ENCODE peak calls at places on chromosomes 12 and 14, in eight cellular contexts. One of them, this sample, is unnamed.
A peak's percentile ranks its signal among the peaks of the same experiment; 100 is the strongest.

GRCh38 chr12:106584104-106585064 is 1.6 kb downstream of the RFX4 start:
- DNase-seq in AG04450: no peak
- DNase-seq in thyroid gland: no peak
- DNase-seq in GM23248: no peak
- DNase-seq in lung: no peak
- DNase-seq in cardiac muscle cell: no peak
- DNase-seq in CD8-positive, alpha-beta T cell: no peak
- DNase-seq in upper lobe of right lung: no peak
- DNase-seq in this sample: no peak

GRCh38 chr12:127145543-127145928 is 1121.4 kb upstream of the TMEM132C start:
- DNase-seq in AG04450: no peak
- DNase-seq in thyroid gland: no peak
- DNase-seq in GM23248: peak; percentile 65
- DNase-seq in lung: no peak
- DNase-seq in upper lobe of right lung: no peak
- DNase-seq in CD8-positive, alpha-beta T cell: no peak
- DNase-seq in cardiac muscle cell: no peak
- DNase-seq in this sample: no peak

GRCh38 chr12:15677696-15678095 is 111.5 kb downstream of the EPS8 start:
- DNase-seq in lung: no peak
- DNase-seq in AG04450: no peak
- DNase-seq in upper lobe of right lung: no peak
- DNase-seq in cardiac muscle cell: no peak
- DNase-seq in CD8-positive, alpha-beta T cell: no peak
- DNase-seq in GM23248: no peak
- DNase-seq in thyroid gland: no peak
- DNase-seq in this sample: no peak

GRCh38 chr12:68446896-68447806 is 115.0 kb upstream of the MDM1 start:
- DNase-seq in thyroid gland: peak; percentile 5
- DNase-seq in cardiac muscle cell: peak; percentile 52
- DNase-seq in GM23248: peak; percentile 35
- DNase-seq in lung: no peak
- DNase-seq in AG04450: no peak
- DNase-seq in CD8-positive, alpha-beta T cell: no peak
- DNase-seq in upper lobe of right lung: no peak
- DNase-seq in this sample: no peak

GRCh38 chr12:124763594-124763979 is 100.1 kb downstream of the SCARB1 start:
- DNase-seq in cardiac muscle cell: peak; percentile 30
- DNase-seq in lung: no peak
- DNase-seq in GM23248: no peak
- DNase-seq in CD8-positive, alpha-beta T cell: no peak
- DNase-seq in upper lobe of right lung: no peak
- DNase-seq in AG04450: no peak
- DNase-seq in thyroid gland: no peak
- DNase-seq in this sample: no peak

GRCh38 chr12:59650594-59651229 is 54.9 kb downstream of the SLC16A7 start:
- DNase-seq in cardiac muscle cell: peak; percentile 40
- DNase-seq in CD8-positive, alpha-beta T cell: no peak
- DNase-seq in thyroid gland: no peak
- DNase-seq in AG04450: no peak
- DNase-seq in upper lobe of right lung: no peak
- DNase-seq in GM23248: no peak
- DNase-seq in lung: no peak
- DNase-seq in this sample: no peak

GRCh38 chr12:31715283-31715825 is 13.5 kb downstream of the AMN1 start:
- DNase-seq in thyroid gland: no peak
- DNase-seq in AG04450: no peak
- DNase-seq in cardiac muscle cell: peak; percentile 88
- DNase-seq in GM23248: no peak
- DNase-seq in upper lobe of right lung: no peak
- DNase-seq in CD8-positive, alpha-beta T cell: no peak
- DNase-seq in lung: no peak
- DNase-seq in this sample: no peak

GRCh38 chr14:63039800-63040380 is 5.4 kb downstream of the KCNH5 start:
- DNase-seq in CD8-positive, alpha-beta T cell: no peak
- DNase-seq in upper lobe of right lung: no peak
- DNase-seq in cardiac muscle cell: peak; percentile 68
- DNase-seq in AG04450: peak; percentile 59
- DNase-seq in GM23248: peak; percentile 19
- DNase-seq in thyroid gland: no peak
- DNase-seq in lung: no peak
- DNase-seq in this sample: peak; percentile 12

GRCh38 chr14:78700236-78700635 is 530.1 kb downstream of the NRXN3 start:
- DNase-seq in CD8-positive, alpha-beta T cell: no peak
- DNase-seq in lung: no peak
- DNase-seq in thyroid gland: no peak
- DNase-seq in cardiac muscle cell: no peak
- DNase-seq in AG04450: no peak
- DNase-seq in GM23248: peak; percentile 33
- DNase-seq in upper lobe of right lung: no peak
- DNase-seq in this sample: no peak

GRCh38 chr12:24482044-24482443 is 466.9 kb downstream of the BCAT1 start:
- DNase-seq in cardiac muscle cell: no peak
- DNase-seq in thyroid gland: no peak
- DNase-seq in lung: no peak
- DNase-seq in AG04450: no peak
- DNase-seq in CD8-positive, alpha-beta T cell: no peak
- DNase-seq in GM23248: no peak
- DNase-seq in upper lobe of right lung: no peak
- DNase-seq in this sample: no peak

GRCh38 chr12:46303039-46303666 is 34.3 kb upstream of the SLC38A1 start:
- DNase-seq in GM23248: peak; percentile 53
- DNase-seq in lung: peak; percentile 45
- DNase-seq in thyroid gland: peak; percentile 61
- DNase-seq in CD8-positive, alpha-beta T cell: peak; percentile 64
- DNase-seq in upper lobe of right lung: no peak
- DNase-seq in cardiac muscle cell: peak; percentile 55
- DNase-seq in AG04450: no peak
- DNase-seq in this sample: no peak

GRCh38 chr12:96053476-96054261 is 18.3 kb upstream of the LTA4H start:
- DNase-seq in AG04450: no peak
- DNase-seq in GM23248: no peak
- DNase-seq in lung: no peak
- DNase-seq in cardiac muscle cell: no peak
- DNase-seq in upper lobe of right lung: no peak
- DNase-seq in thyroid gland: no peak
- DNase-seq in CD8-positive, alpha-beta T cell: no peak
- DNase-seq in this sample: no peak

GRCh38 chr14:95361373-95362179 is 41.9 kb upstream of the CLMN start:
- DNase-seq in thyroid gland: peak; percentile 61
- DNase-seq in upper lobe of right lung: peak; percentile 75
- DNase-seq in AG04450: no peak
- DNase-seq in lung: peak; percentile 38
- DNase-seq in cardiac muscle cell: peak; percentile 46
- DNase-seq in GM23248: peak; percentile 29
- DNase-seq in CD8-positive, alpha-beta T cell: peak; percentile 15
- DNase-seq in this sample: peak; percentile 9

GRCh38 chr14:95490727-95491451 is 25.6 kb downstream of the SYNE3 start:
- DNase-seq in AG04450: no peak
- DNase-seq in CD8-positive, alpha-beta T cell: no peak
- DNase-seq in GM23248: peak; percentile 28
- DNase-seq in cardiac muscle cell: peak; percentile 38
- DNase-seq in upper lobe of right lung: no peak
- DNase-seq in thyroid gland: no peak
- DNase-seq in lung: no peak
- DNase-seq in this sample: peak; percentile 64

GRCh38 chr14:74875941-74876913 is at the start of gene PROX2:
- DNase-seq in AG04450: no peak
- DNase-seq in cardiac muscle cell: no peak
- DNase-seq in GM23248: peak; percentile 40
- DNase-seq in lung: no peak
- DNase-seq in CD8-positive, alpha-beta T cell: peak; percentile 35
- DNase-seq in upper lobe of right lung: no peak
- DNase-seq in thyroid gland: no peak
- DNase-seq in this sample: no peak

GRCh38 chr14:52286659-52287649 is 19.5 kb downstream of the PTGDR start:
- DNase-seq in lung: no peak
- DNase-seq in GM23248: peak; percentile 58
- DNase-seq in AG04450: no peak
- DNase-seq in thyroid gland: no peak
- DNase-seq in cardiac muscle cell: no peak
- DNase-seq in CD8-positive, alpha-beta T cell: no peak
- DNase-seq in upper lobe of right lung: no peak
- DNase-seq in this sample: no peak

GRCh38 chr14:70708717-70709570 is 67.2 kb downstream of the TTC9 start:
- DNase-seq in AG04450: no peak
- DNase-seq in thyroid gland: no peak
- DNase-seq in cardiac muscle cell: no peak
- DNase-seq in CD8-positive, alpha-beta T cell: no peak
- DNase-seq in lung: no peak
- DNase-seq in upper lobe of right lung: no peak
- DNase-seq in GM23248: no peak
- DNase-seq in this sample: no peak

DNA sequence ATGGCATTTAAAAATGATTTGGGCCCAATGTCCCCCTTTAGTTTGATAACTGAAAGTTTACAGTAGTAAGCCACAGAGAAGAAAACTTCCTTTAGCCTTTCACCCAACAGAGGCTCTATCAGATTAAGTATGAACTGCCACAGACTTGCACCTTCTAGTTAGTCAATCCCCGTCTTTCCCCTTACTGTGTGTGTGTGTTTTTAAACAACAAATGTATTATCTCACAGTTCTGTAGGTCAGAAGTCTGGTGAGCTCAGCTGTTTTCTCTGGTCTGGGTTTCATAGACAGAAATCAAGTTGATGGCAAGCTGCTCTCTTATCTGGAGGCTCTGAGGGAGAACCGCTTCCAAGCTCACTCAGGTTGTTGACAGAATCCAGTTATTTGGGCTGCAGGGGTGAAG is 320.5 kb downstream of the PRKD1 start:
- DNase-seq in lung: no peak
- DNase-seq in CD8-positive, alpha-beta T cell: no peak
- DNase-seq in thyroid gland: no peak
- DNase-seq in AG04450: no peak
- DNase-seq in cardiac muscle cell: peak; percentile 42
- DNase-seq in GM23248: no peak
- DNase-seq in upper lobe of right lung: no peak
- DNase-seq in this sample: no peak
- H3K4me3 ChIP-seq in lung: no peak overlapping the region
- H3K4me3 ChIP-seq in CD8-positive, alpha-beta T cell: no peak overlapping the region
- H3K4me3 ChIP-seq in thyroid gland: no peak overlapping the region
- H3K4me3 ChIP-seq in AG04450: no peak overlapping the region
- H3K4me3 ChIP-seq in cardiac muscle cell: no peak overlapping the region
- H3K4me3 ChIP-seq in GM23248: no peak overlapping the region
- H3K4me3 ChIP-seq in upper lobe of right lung: no peak overlapping the region
- H3K4me3 ChIP-seq in this sample: no peak overlapping the region

GRCh38 chr12:62802321-62802720 is 132.6 kb downstream of the PPM1H start:
- DNase-seq in upper lobe of right lung: no peak
- DNase-seq in lung: no peak
- DNase-seq in cardiac muscle cell: no peak
- DNase-seq in CD8-positive, alpha-beta T cell: no peak
- DNase-seq in GM23248: no peak
- DNase-seq in thyroid gland: no peak
- DNase-seq in AG04450: no peak
- DNase-seq in this sample: no peak
- H3K9me3 ChIP-seq in upper lobe of right lung: no peaks in the 10 kb centered on the region
- H3K9me3 ChIP-seq in lung: peaks cover 1% of the 10 kb centered on the region
- H3K9me3 ChIP-seq in cardiac muscle cell: no peaks in the 10 kb centered on the region
- H3K9me3 ChIP-seq in CD8-positive, alpha-beta T cell: no peaks in the 10 kb centered on the region
- H3K9me3 ChIP-seq in GM23248: no peaks in the 10 kb centered on the region
- H3K9me3 ChIP-seq in thyroid gland: no peaks in the 10 kb centered on the region
- H3K9me3 ChIP-seq in AG04450: peaks cover 3% of the 10 kb centered on the region
- H3K9me3 ChIP-seq in this sample: no peaks in the 10 kb centered on the region

GRCh38 chr14:101219896-101220703 is 316.6 kb upstream of the RTL1 start:
- DNase-seq in upper lobe of right lung: no peak
- DNase-seq in GM23248: no peak
- DNase-seq in thyroid gland: no peak
- DNase-seq in lung: no peak
- DNase-seq in AG04450: no peak
- DNase-seq in cardiac muscle cell: no peak
- DNase-seq in CD8-positive, alpha-beta T cell: no peak
- DNase-seq in this sample: no peak
- H3K4me3 ChIP-seq in upper lobe of right lung: no peak overlapping the region
- H3K4me3 ChIP-seq in GM23248: no peak overlapping the region
- H3K4me3 ChIP-seq in thyroid gland: no peak overlapping the region
- H3K4me3 ChIP-seq in lung: no peak overlapping the region
- H3K4me3 ChIP-seq in AG04450: no peak overlapping the region
- H3K4me3 ChIP-seq in cardiac muscle cell: no peak overlapping the region
- H3K4me3 ChIP-seq in CD8-positive, alpha-beta T cell: no peak overlapping the region
- H3K4me3 ChIP-seq in this sample: no peak overlapping the region

GRCh38 chr14:106501898-106502297 is 975.5 kb downstream of the TMEM121 start:
- DNase-seq in upper lobe of right lung: no peak
- DNase-seq in CD8-positive, alpha-beta T cell: no peak
- DNase-seq in AG04450: no peak
- DNase-seq in cardiac muscle cell: no peak
- DNase-seq in GM23248: no peak
- DNase-seq in thyroid gland: no peak
- DNase-seq in lung: no peak
- DNase-seq in this sample: no peak
- H3K9me3 ChIP-seq in upper lobe of right lung: no peaks in the 10 kb centered on the region
- H3K9me3 ChIP-seq in CD8-positive, alpha-beta T cell: no peaks in the 10 kb centered on the region
- H3K9me3 ChIP-seq in AG04450: peaks cover 14% of the 10 kb centered on the region
- H3K9me3 ChIP-seq in cardiac muscle cell: no peaks in the 10 kb centered on the region
- H3K9me3 ChIP-seq in GM23248: peaks cover 8% of the 10 kb centered on the region
- H3K9me3 ChIP-seq in thyroid gland: no peaks in the 10 kb centered on the region
- H3K9me3 ChIP-seq in lung: peaks cover 7% of the 10 kb centered on the region
- H3K9me3 ChIP-seq in this sample: no peaks in the 10 kb centered on the region

GRCh38 chr12:93678779-93679178 is 1.6 kb downstream of the CRADD start:
- DNase-seq in CD8-positive, alpha-beta T cell: no peak
- DNase-seq in thyroid gland: no peak
- DNase-seq in GM23248: no peak
- DNase-seq in upper lobe of right lung: no peak
- DNase-seq in cardiac muscle cell: no peak
- DNase-seq in lung: no peak
- DNase-seq in AG04450: no peak
- DNase-seq in this sample: no peak

GRCh38 chr12:93679308-93679933 is 2.2 kb downstream of the CRADD start:
- DNase-seq in lung: no peak
- DNase-seq in AG04450: no peak
- DNase-seq in cardiac muscle cell: no peak
- DNase-seq in CD8-positive, alpha-beta T cell: no peak
- DNase-seq in upper lobe of right lung: no peak
- DNase-seq in GM23248: no peak
- DNase-seq in thyroid gland: no peak
- DNase-seq in this sample: no peak

GRCh38 chr12:93674386-93674785 is 2.8 kb upstream of the CRADD start:
- DNase-seq in CD8-positive, alpha-beta T cell: no peak
- DNase-seq in upper lobe of right lung: no peak
- DNase-seq in GM23248: no peak
- DNase-seq in AG04450: no peak
- DNase-seq in thyroid gland: no peak
- DNase-seq in cardiac muscle cell: no peak
- DNase-seq in lung: no peak
- DNase-seq in this sample: no peak

GRCh38 chr12:93676408-93677194 is 574 bp upstream of the CRADD start:
- DNase-seq in CD8-positive, alpha-beta T cell: no peak
- DNase-seq in thyroid gland: no peak
- DNase-seq in AG04450: no peak
- DNase-seq in upper lobe of right lung: no peak
- DNase-seq in GM23248: peak; percentile 4
- DNase-seq in lung: no peak
- DNase-seq in cardiac muscle cell: no peak
- DNase-seq in this sample: no peak

GRCh38 chr12:93677195-93678064 is at the start of gene CRADD:
- DNase-seq in lung: peak; percentile 89
- DNase-seq in GM23248: peak; percentile 97
- DNase-seq in upper lobe of right lung: peak; percentile 85
- DNase-seq in cardiac muscle cell: peak; percentile 99
- DNase-seq in AG04450: peak; percentile 97
- DNase-seq in thyroid gland: peak; percentile 78
- DNase-seq in CD8-positive, alpha-beta T cell: peak; percentile 81
- DNase-seq in this sample: peak; percentile 76
- H3K4me3 ChIP-seq in lung: peak within 1 kb of the TSS; percentile 62
- H3K4me3 ChIP-seq in GM23248: peak within 1 kb of the TSS; percentile 86
- H3K4me3 ChIP-seq in upper lobe of right lung: peak within 1 kb of the TSS; percentile 71
- H3K4me3 ChIP-seq in cardiac muscle cell: peak within 1 kb of the TSS; percentile 51
- H3K4me3 ChIP-seq in AG04450: peak within 1 kb of the TSS; percentile 79
- H3K4me3 ChIP-seq in thyroid gland: peak within 1 kb of the TSS; percentile 73
- H3K4me3 ChIP-seq in CD8-positive, alpha-beta T cell: peak within 1 kb of the TSS; percentile 83
- H3K4me3 ChIP-seq in this sample: peak within 1 kb of the TSS; percentile 64